ENCODE peak calls at places on chromosome 13, in four cellular contexts. Z, J, L and U are unnamed samples.

GRCh38 chr13:44331912-44332840 is 41.4 kb upstream of the SERP2 start:
- DNase-seq in Z (peak; percentile 84), J (no peak), L (no peak), U (no peak)

GRCh38 chr13:23449386-23450162 is 16.1 kb upstream of the SACS start:
- DNase-seq in Z (no peak), J (no peak), L (no peak), U (no peak)

GRCh38 chr13:106205871-106206270 is 329.6 kb downstream of the EFNB2 start:
- DNase-seq in Z (no peak), J (no peak), L (no peak), U (no peak)

GRCh38 chr13:44021422-44021821 is 141.7 kb downstream of the LACC1 start:
- DNase-seq in Z (no peak), J (no peak), L (no peak), U (no peak)

GRCh38 chr13:40920826-40921225 is 98.3 kb downstream of the ELF1 start:
- DNase-seq in Z (peak; percentile 56), J (no peak), L (no peak), U (no peak)

GRCh38 chr13:91904005-91904404 is 505.6 kb downstream of the GPC5 start:
- DNase-seq in Z (no peak), J (peak; percentile 30), L (no peak), U (no peak)

GRCh38 chr13:86446311-86446710 is 647.1 kb upstream of the SLITRK6 start:
- DNase-seq in Z (peak; percentile 13), J (no peak), L (peak; percentile 87), U (no peak)

GRCh38 chr13:59176775-59177174 is 987.0 kb downstream of the DIAPH3 start:
- DNase-seq in Z (no peak), J (no peak), L (peak; percentile 5), U (peak; percentile 6)

GRCh38 chr13:31887311-31887710 is 144.3 kb upstream of the FRY start:
- DNase-seq in Z (peak; percentile 55), J (no peak), L (no peak), U (no peak)

GRCh38 chr13:52353116-52353718 is 52.8 kb downstream of the THSD1 start:
- DNase-seq in Z (peak; percentile 75), J (no peak), L (no peak), U (no peak)

GRCh38 chr13:95222733-95223018 is 78.6 kb downstream of the ABCC4 start:
- DNase-seq in Z (no peak), J (no peak), L (no peak), U (no peak)

GRCh38 chr13:62613819-62614218 is 1198.2 kb upstream of the PCDH20 start:
- DNase-seq in Z (no peak), J (no peak), L (no peak), U (no peak)

GRCh38 chr13:110070511-110071120 is 236.3 kb downstream of the COL4A1 start:
- DNase-seq in Z (peak; percentile 77), J (no peak), L (no peak), U (no peak)

GRCh38 chr13:19910336-19911072 is 47.1 kb upstream of the ZMYM5 start:
- DNase-seq in Z (peak; percentile 49), J (no peak), L (peak; percentile 45), U (no peak)

GRCh38 chr13:87123987-87124784 is 547.0 kb upstream of the SLITRK5 start:
- DNase-seq in Z (peak; percentile 100), J (no peak), L (peak; percentile 62), U (peak; percentile 1)

GRCh38 chr13:56902276-56902675 is 238.4 kb upstream of the PRR20A start:
- DNase-seq in Z (no peak), J (no peak), L (no peak), U (no peak)

GRCh38 chr13:40352385-40352778 is 314.1 kb downstream of the FOXO1 start:
- DNase-seq in Z (no peak), J (no peak), L (no peak), U (no peak)

GRCh38 chr13:109567315-109567714 is 219.1 kb downstream of the IRS2 start:
- DNase-seq in Z (no peak), J (no peak), L (no peak), U (no peak)

GRCh38 chr13:34258646-34259386 is 440.9 kb downstream of the RFC3 start:
- DNase-seq in Z (no peak), J (no peak), L (no peak), U (no peak)

GRCh38 chr13:44048326-44048725 is 168.6 kb downstream of the LACC1 start:
- DNase-seq in Z (no peak), J (no peak), L (no peak), U (peak; percentile 0)

GRCh38 chr13:21871919-21872318 is 201.0 kb downstream of the FGF9 start:
- DNase-seq in Z (no peak), J (no peak), L (no peak), U (no peak)

GRCh38 chr13:63909726-63910125 is 2494.1 kb upstream of the PCDH20 start:
- DNase-seq in Z (no peak), J (no peak), L (no peak), U (no peak)

GRCh38 chr13:27264181-27264580 is 6.4 kb upstream of the RASL11A start:
- DNase-seq in Z (peak; percentile 89), J (no peak), L (no peak), U (no peak)

GRCh38 chr13:109787135-109787954 is 962 bp upstream of the IRS2 start:
- DNase-seq in Z (peak; percentile 33), J (no peak), L (no peak), U (peak; percentile 51)

GRCh38 chr13:43261018-43261417 is 237.6 kb downstream of the DNAJC15 start:
- DNase-seq in Z (peak; percentile 90), J (no peak), L (peak; percentile 29), U (no peak)

GRCh38 chr13:39415403-39415802 is 187.6 kb downstream of the LHFPL6 start:
- DNase-seq in Z (peak; percentile 43), J (no peak), L (peak; percentile 24), U (no peak)

GRCh38 chr13:42880241-42880640 is 98.9 kb downstream of the FAM216B start:
- DNase-seq in Z (no peak), J (no peak), L (no peak), U (no peak)

GRCh38 chr13:112233256-112233655 is 142.9 kb upstream of the SPACA7 start:
- DNase-seq in Z (no peak), J (no peak), L (no peak), U (no peak)

GRCh38 chr13:42753697-42754096 is 27.7 kb upstream of the FAM216B start:
- DNase-seq in Z (no peak), J (no peak), L (no peak), U (no peak)

GRCh38 chr13:76860706-76861105 is 25.5 kb downstream of the KCTD12 start:
- DNase-seq in Z (no peak), J (no peak), L (no peak), U (no peak)

GRCh38 chr13:42370229-42370628 is 98.3 kb downstream of the AKAP11 start:
- DNase-seq in Z (no peak), J (no peak), L (no peak), U (no peak)

GRCh38 chr13:109700176-109700575 is 86.2 kb downstream of the IRS2 start:
- DNase-seq in Z (peak; percentile 24), J (no peak), L (peak; percentile 63), U (peak; percentile 28)

GRCh38 chr13:82634946-82635345 is 1247.3 kb downstream of the SLITRK1 start:
- DNase-seq in Z (peak; percentile 16), J (no peak), L (no peak), U (no peak)
- TF ChIP-seq ELK1 in Z (no peak), J (no peak), L (no peak), U (no peak)

GRCh38 chr13:98794498-98794897 is 42.0 kb upstream of the SLC15A1 start:
- DNase-seq in Z (no peak), J (no peak), L (no peak), U (no peak)
- TF ChIP-seq ELK1 in Z (no peak), J (no peak), L (no peak), U (no peak)

DNA sequence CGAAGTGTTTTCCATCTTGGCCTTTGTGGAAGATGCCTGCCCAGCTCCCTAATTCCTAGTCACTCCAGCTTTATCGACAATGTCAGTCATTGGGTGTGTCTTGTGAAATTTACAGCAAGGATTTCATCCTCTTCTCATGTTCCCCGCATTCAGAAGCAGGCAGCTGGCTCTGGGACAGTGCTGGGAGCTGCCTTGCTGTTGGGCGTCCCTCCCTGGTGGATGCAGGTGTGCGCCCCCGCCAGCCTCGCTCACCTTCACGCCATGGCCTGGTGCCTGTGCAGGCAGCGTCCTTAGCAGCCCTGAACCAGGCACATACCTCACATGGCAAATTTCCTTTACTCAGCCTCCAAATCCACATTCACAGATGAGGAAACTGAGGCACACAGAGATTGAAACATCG is 39.7 kb upstream of the TFDP1 start:
- DNase-seq in Z (no peak), J (no peak), L (no peak), U (no peak)
- TF ChIP-seq ELK1 in Z (no peak), J (no peak), L (no peak), U (no peak)

GRCh38 chr13:67100723-67101122 is 129.4 kb downstream of the PCDH9 start:
- DNase-seq in Z (no peak), J (no peak), L (peak; percentile 86), U (no peak)

GRCh38 chr13:67099494-67099893 is 130.6 kb downstream of the PCDH9 start:
- DNase-seq in Z (no peak), J (no peak), L (no peak), U (no peak)

GRCh38 chr13:67097856-67098255 is 132.3 kb downstream of the PCDH9 start:
- DNase-seq in Z (no peak), J (no peak), L (no peak), U (no peak)

GRCh38 chr13:67106502-67107057 is 123.6 kb downstream of the PCDH9 start:
- DNase-seq in Z (no peak), J (no peak), L (no peak), U (no peak)

GRCh38 chr13:67101730-67102467 is 128.2 kb downstream of the PCDH9 start:
- DNase-seq in Z (peak; percentile 6), J (no peak), L (no peak), U (no peak)
- TF ChIP-seq ELK1 in Z (no peak), J (no peak), L (no peak), U (no peak)

DNA sequence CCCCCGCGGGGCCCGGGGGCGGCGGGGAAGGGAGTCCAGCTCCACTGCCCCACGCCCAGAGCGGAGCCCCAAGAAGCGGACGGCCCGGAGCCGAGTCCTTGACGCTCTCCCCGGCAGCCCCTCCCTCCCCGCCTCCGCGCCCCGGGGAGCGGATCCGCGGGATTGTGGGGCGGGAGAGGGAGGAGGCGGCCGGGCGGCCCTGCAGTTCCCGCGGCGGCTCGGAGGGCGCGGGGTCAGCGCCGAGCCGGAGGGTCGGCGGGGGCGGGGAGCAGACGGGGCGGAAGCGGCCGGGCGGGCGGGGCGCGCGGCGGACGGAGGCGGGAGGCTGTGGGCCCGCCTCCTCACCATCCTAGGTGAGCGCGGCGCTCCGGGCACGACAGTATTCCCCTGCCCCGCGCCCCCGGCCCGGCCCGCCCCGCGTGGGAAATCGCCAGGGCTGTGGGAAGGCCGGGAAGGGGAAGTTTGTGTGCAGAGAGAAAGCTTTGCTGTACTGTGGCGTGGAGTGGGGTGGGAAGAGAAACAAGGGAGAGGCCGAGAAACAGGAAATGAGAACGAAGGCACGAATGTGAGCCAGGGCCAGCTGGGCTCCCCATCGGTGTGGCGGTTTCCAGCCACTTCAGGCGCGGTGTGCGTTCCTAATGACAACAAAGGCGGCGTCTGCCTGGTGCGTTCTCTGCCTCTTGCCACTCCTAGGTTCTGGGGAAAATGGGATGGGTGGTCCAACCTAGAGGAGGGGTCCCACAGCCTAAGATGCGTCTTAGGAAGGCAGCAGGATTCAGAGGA is 1.3 kb upstream of the KLF12 start:
- DNase-seq in Z (peak; percentile 75), J (peak; percentile 19), L (peak; percentile 62), U (peak; percentile 44)
- TF ChIP-seq ELK1 in Z (no peak), J (no peak), L (no peak), U (no peak)

DNA sequence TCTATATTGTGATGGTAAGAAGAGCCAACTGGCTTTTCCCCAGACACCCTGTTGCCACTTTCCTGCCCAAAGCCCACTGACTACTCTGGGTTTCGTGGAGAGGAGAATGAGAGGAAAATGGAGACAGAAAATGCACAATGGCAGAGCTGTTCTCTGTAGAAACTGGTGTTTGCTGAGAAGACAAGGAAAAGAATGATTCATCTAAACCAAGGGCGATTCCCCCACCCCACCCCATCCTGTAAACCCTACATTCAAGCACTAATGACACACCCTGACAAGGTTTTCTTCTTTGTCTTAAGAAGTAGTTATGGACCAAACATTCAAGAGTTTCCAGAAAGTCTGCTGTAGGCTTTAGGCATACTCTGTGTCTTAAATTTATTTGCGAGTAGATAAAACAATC is 68.8 kb downstream of the DOCK9 start:
- DNase-seq in Z (peak; percentile 14), J (no peak), L (peak; percentile 9), U (no peak)
- TF ChIP-seq ELK1 in Z (no peak), J (no peak), L (no peak), U (no peak)